ENCODE peak calls at places on chromosome 20, in five cellular contexts. Z is dorsolateral prefrontal cortex; V is neural progenitor cell; Q is osteoblast; P is effector memory CD4-positive, alpha-beta T cell. F is an unnamed sample.
A peak's percentile ranks its signal among the peaks of the same experiment; 100 is the strongest.

GRCh38 chr20:7984192-7984591 is 35.4 kb downstream of the TMX4 start:
- DNase-seq in Q (no peak), P (no peak), Z (no peak), V (peak; percentile 81), F (no peak)

GRCh38 chr20:19727251-19727847 is 30.7 kb upstream of the RIN2 start:
- DNase-seq in V (no peak), P (no peak), Q (no peak), Z (no peak), F (no peak)

GRCh38 chr20:35252037-35252461 is 25.6 kb downstream of the MMP24 start:
- DNase-seq in P (peak; percentile 34), Z (no peak), Q (no peak), V (no peak), F (no peak)

GRCh38 chr20:5397418-5397817 is 80.7 kb upstream of the PROKR2 start:
- DNase-seq in V (no peak), Q (no peak), P (no peak), Z (no peak), F (no peak)

GRCh38 chr20:46523696-46524328 is 10.5 kb upstream of the ZNF334 start:
- DNase-seq in Z (no peak), P (no peak), Q (no peak), V (peak; percentile 62), F (no peak)

GRCh38 chr20:44969320-44969879 is 3.1 kb downstream of the STK4 start:
- DNase-seq in P (no peak), Q (no peak), V (no peak), Z (no peak), F (no peak)

GRCh38 chr20:20466341-20466879 is 98.5 kb downstream of the INSM1 start:
- DNase-seq in Q (peak; percentile 45), P (no peak), Z (no peak), V (no peak), F (no peak)

GRCh38 chr20:63232235-63233060 is 3.3 kb upstream of the BIRC7 start:
- DNase-seq in Z (no peak), V (no peak), P (no peak), Q (peak; percentile 99), F (no peak)

GRCh38 chr20:4233520-4233919 is 218.2 kb upstream of the RNF24 start:
- DNase-seq in V (no peak), Q (no peak), Z (no peak), P (no peak), F (no peak)

GRCh38 chr20:4383966-4384365 is 337.7 kb upstream of the PRND start:
- DNase-seq in Z (no peak), P (no peak), Q (no peak), V (no peak), F (no peak)

GRCh38 chr20:54190200-54190599 is 16.4 kb upstream of the CYP24A1 start:
- DNase-seq in Q (no peak), Z (no peak), P (no peak), V (no peak), F (no peak)

GRCh38 chr20:32149566-32150170 is 40.2 kb downstream of the TM9SF4 start:
- DNase-seq in P (no peak), Z (no peak), Q (no peak), V (no peak), F (no peak)

GRCh38 chr20:45432294-45432693 is 16.4 kb downstream of the PIGT start:
- DNase-seq in V (no peak), Z (no peak), P (no peak), Q (no peak), F (no peak)

GRCh38 chr20:31630187-31630790 is 7.4 kb upstream of the COX4I2 start:
- DNase-seq in P (no peak), Z (peak; percentile 90), Q (no peak), V (no peak), F (no peak)

GRCh38 chr20:21396921-21397340 is 395 bp downstream of the NKX2-4 start:
- DNase-seq in V (peak; percentile 76), Q (peak; percentile 69), Z (no peak), P (no peak), F (no peak)

GRCh38 chr20:59825944-59826759 is 107.3 kb downstream of the SYCP2 start:
- DNase-seq in P (no peak), V (no peak), Q (peak; percentile 86), Z (peak; percentile 74), F (no peak)

GRCh38 chr20:4894981-4895381 is 106.3 kb downstream of the SLC23A2 start:
- DNase-seq in Z (peak; percentile 85), P (no peak), Q (no peak), V (no peak), F (no peak)

GRCh38 chr20:62606551-62607201 is 35.6 kb upstream of the SLCO4A1 start:
- DNase-seq in P (no peak), Z (no peak), V (no peak), Q (no peak), F (no peak)

GRCh38 chr20:24742436-24742835 is 206.6 kb upstream of the CST7 start:
- DNase-seq in Q (no peak), Z (no peak), V (no peak), P (no peak), F (no peak)

GRCh38 chr20:35319206-35320197 is 27.3 kb upstream of the FAM83C start:
- DNase-seq in V (no peak), Q (peak; percentile 66), Z (no peak), P (no peak), F (no peak)

GRCh38 chr20:37198962-37199660 is 19.8 kb upstream of the MROH8 start:
- DNase-seq in Q (peak; percentile 25), Z (no peak), P (no peak), V (no peak), F (no peak)

GRCh38 chr20:38001981-38002380 is 31.3 kb downstream of the TTI1 start:
- DNase-seq in Z (no peak), P (no peak), Q (no peak), V (no peak), F (no peak)

GRCh38 chr20:59145926-59146800 is 17.5 kb upstream of the ZNF831 start:
- DNase-seq in Z (no peak), V (no peak), Q (no peak), P (no peak), F (no peak)

GRCh38 chr20:32019156-32019510 is 8.9 kb downstream of the CCM2L start:
- DNase-seq in P (no peak), V (peak; percentile 82), Z (no peak), Q (no peak), F (no peak)

GRCh38 chr20:20594171-20594530 is 118.3 kb downstream of the RALGAPA2 start:
- DNase-seq in P (no peak), V (peak; percentile 57), Q (no peak), Z (no peak), F (no peak)

GRCh38 chr20:51678041-51678697 is 90.0 kb downstream of the ATP9A start:
- DNase-seq in Q (no peak), P (no peak), V (peak; percentile 87), Z (peak; percentile 95), F (no peak)

GRCh38 chr20:24379116-24379927 is 90.1 kb upstream of the SYNDIG1 start:
- DNase-seq in Q (no peak), P (no peak), Z (no peak), V (no peak), F (no peak)

DNA sequence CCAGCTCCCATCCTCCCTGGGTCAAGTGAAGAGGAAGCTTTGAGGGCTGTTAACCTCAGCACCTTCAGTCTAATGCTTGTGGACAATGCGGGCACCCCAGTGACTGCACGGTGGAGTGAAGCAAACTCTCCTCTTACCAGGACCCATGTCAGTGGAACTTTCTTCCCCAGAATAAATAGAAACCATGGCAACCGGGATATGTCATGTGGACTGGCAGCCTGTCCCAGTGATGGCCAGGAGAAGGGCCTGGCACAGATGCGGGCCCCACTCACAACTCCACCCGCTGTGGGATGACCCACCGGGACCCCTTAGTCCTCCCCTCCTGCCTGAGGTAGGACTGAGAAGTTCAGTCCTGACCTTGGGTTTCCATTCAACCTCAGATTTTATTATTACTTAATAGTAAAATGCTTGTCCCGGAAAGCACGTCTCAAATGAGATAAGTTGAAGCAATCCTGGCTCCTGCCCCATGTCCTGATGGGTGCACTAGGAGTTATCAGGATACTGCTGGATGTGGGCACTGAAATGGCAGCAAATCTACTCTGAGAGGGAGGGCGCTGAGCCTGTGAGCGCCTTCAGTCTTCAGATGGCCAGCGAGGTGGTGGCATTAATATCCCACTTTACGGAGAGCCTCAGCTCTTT is 23.5 kb downstream of the TOX2 start:
- DNase-seq in Z (no peak), P (no peak), Q (no peak), V (no peak), F (no peak)
- H3K27ac ChIP-seq in Z (no peak overlapping the region), P (no peak overlapping the region), Q (peak overlapping the region; percentile 11), V (no peak overlapping the region), F (no peak overlapping the region)

DNA sequence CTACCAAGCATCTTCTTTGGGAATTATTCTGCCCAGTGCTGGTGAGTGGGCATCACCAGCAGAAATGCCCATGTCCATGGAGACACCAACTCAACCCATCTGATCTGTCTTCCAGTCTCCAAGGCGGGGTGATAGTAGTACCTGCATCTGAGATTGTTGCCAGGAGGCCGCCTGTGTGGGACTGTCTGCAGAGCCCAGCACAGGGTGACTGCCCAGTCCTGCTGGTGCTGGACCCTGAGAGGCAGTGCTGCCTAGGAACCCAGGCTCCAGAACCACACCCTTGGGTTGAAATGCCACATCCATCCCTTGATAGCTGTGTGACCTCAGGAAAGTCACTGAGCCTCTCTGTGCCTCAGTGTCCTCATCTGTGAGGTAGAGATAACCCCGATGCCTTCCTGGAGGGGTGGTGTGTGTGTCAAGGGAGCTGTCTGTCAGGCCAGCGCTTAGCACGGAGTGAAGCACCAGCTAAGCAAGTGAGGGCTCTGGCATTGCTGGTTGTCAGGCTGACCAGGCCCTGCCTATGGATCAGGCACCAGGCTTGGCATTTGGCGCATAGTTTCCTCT is 268.1 kb downstream of the CDH4 start:
- DNase-seq in Z (no peak), Q (no peak), P (no peak), V (no peak), F (no peak)
- H3K4me3 ChIP-seq in Z (no peak overlapping the region), Q (no peak overlapping the region), P (no peak overlapping the region), V (no peak overlapping the region), F (no peak overlapping the region)

GRCh38 chr20:17795449-17796095 is 95.8 kb downstream of the BANF2 start:
- DNase-seq in Q (no peak), P (no peak), V (no peak), Z (no peak), F (no peak)
- H3K27ac ChIP-seq in Q (peak overlapping the region; percentile 34), P (no peak overlapping the region), V (no peak overlapping the region), Z (no peak overlapping the region), F (peak overlapping the region; percentile 49)

DNA sequence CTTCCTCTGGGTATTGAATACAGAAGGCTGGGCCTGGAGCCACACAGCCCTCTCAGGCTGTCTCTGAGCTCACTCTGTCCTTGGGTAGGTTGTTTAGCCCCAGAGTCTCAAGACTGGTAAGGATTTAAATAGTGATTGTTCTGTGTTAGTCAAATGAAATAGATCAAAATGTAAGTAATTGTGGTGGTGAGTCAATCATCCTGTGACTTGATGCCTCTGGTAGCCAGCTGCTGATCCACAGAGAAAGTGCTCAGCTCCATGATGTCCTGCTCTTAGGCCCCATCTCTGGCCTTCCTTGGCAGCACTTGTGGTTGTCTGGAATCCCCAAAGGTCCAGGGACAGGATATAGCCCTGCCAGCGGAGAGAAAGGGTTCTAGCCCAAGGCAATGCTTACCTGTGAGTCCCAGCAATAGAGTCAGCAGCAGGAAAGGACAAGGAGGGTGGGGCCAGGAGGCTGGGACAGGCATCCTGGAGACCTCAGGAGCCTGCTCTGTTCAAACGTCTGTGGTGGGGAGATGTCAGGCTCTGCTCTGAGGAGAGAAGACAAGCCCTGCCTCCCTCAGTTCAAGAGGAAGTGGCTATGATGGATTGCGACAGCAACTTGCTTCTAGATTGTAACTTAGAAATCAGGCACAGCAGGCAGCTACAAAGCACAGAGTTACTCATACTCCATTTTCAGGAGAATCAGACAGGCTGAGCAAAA is 30.8 kb upstream of the SIRPD start:
- DNase-seq in Q (no peak), Z (no peak), V (no peak), P (no peak), F (no peak)
- H3K4me3 ChIP-seq in Q (no peak overlapping the region), Z (no peak overlapping the region), V (no peak overlapping the region), P (no peak overlapping the region), F (no peak overlapping the region)